ENCODE peak calls at places on chromosomes 7 and 10, in seven cellular contexts. One of them, this sample, is unnamed.

GRCh38 chr7:126370038-126370668 is 882.6 kb downstream of the GRM8 start:
- DNase-seq in NCI-H774: no peak
- DNase-seq in tibial nerve: no peak
- DNase-seq in T-helper 1 cell: no peak
- DNase-seq in neural crest cell: no peak
- DNase-seq in foreskin fibroblast: no peak
- DNase-seq in NCI-H1417: no peak
- DNase-seq in this sample: no peak

GRCh38 chr10:48302515-48303476 is 3.7 kb upstream of the MAPK8 start:
- DNase-seq in NCI-H774: no peak
- DNase-seq in tibial nerve: no peak
- DNase-seq in T-helper 1 cell: no peak
- DNase-seq in neural crest cell: no peak
- DNase-seq in foreskin fibroblast: no peak
- DNase-seq in NCI-H1417: no peak
- DNase-seq in this sample: no peak

GRCh38 chr10:47380341-47381215 is 3.5 kb downstream of the ZNF488 start:
- DNase-seq in NCI-H774: no peak
- DNase-seq in tibial nerve: no peak
- DNase-seq in T-helper 1 cell: no peak
- DNase-seq in neural crest cell: no peak
- DNase-seq in foreskin fibroblast: no peak
- DNase-seq in NCI-H1417: no peak
- DNase-seq in this sample: no peak

GRCh38 chr7:134613623-134614347 is 32.9 kb upstream of the BPGM start:
- DNase-seq in NCI-H774: no peak
- DNase-seq in tibial nerve: no peak
- DNase-seq in T-helper 1 cell: peak
- DNase-seq in neural crest cell: no peak
- DNase-seq in foreskin fibroblast: peak
- DNase-seq in NCI-H1417: no peak
- DNase-seq in this sample: no peak

GRCh38 chr10:88205842-88206446 is 342.5 kb downstream of the PTEN start:
- DNase-seq in NCI-H774: no peak
- DNase-seq in tibial nerve: no peak
- DNase-seq in T-helper 1 cell: no peak
- DNase-seq in neural crest cell: no peak
- DNase-seq in foreskin fibroblast: no peak
- DNase-seq in NCI-H1417: no peak
- DNase-seq in this sample: no peak

GRCh38 chr7:16526742-16527540 is at the start of gene LRRC72:
- DNase-seq in NCI-H774: no peak
- DNase-seq in tibial nerve: no peak
- DNase-seq in T-helper 1 cell: no peak
- DNase-seq in neural crest cell: no peak
- DNase-seq in foreskin fibroblast: no peak
- DNase-seq in NCI-H1417: no peak
- DNase-seq in this sample: no peak

GRCh38 chr10:89352039-89352597 is 24.3 kb downstream of the IFIT3 start:
- DNase-seq in NCI-H774: no peak
- DNase-seq in tibial nerve: no peak
- DNase-seq in T-helper 1 cell: no peak
- DNase-seq in neural crest cell: no peak
- DNase-seq in foreskin fibroblast: peak
- DNase-seq in NCI-H1417: no peak
- DNase-seq in this sample: no peak

GRCh38 chr7:44377681-44378421 is 52.5 kb upstream of the CAMK2B start:
- DNase-seq in NCI-H774: no peak
- DNase-seq in tibial nerve: no peak
- DNase-seq in T-helper 1 cell: no peak
- DNase-seq in neural crest cell: no peak
- DNase-seq in foreskin fibroblast: no peak
- DNase-seq in NCI-H1417: no peak
- DNase-seq in this sample: no peak

GRCh38 chr10:26805567-26806245 is 55.1 kb downstream of the ABI1 start:
- DNase-seq in NCI-H774: no peak
- DNase-seq in tibial nerve: no peak
- DNase-seq in T-helper 1 cell: no peak
- DNase-seq in neural crest cell: no peak
- DNase-seq in foreskin fibroblast: peak
- DNase-seq in NCI-H1417: no peak
- DNase-seq in this sample: no peak

GRCh38 chr10:71070741-71071140 is 141.6 kb upstream of the UNC5B start:
- DNase-seq in NCI-H774: no peak
- DNase-seq in tibial nerve: no peak
- DNase-seq in T-helper 1 cell: no peak
- DNase-seq in neural crest cell: no peak
- DNase-seq in foreskin fibroblast: no peak
- DNase-seq in NCI-H1417: no peak
- DNase-seq in this sample: no peak

GRCh38 chr10:125222515-125222914 is 62.2 kb upstream of the CTBP2 start:
- DNase-seq in NCI-H774: no peak
- DNase-seq in tibial nerve: no peak
- DNase-seq in T-helper 1 cell: no peak
- DNase-seq in neural crest cell: no peak
- DNase-seq in foreskin fibroblast: no peak
- DNase-seq in NCI-H1417: no peak
- DNase-seq in this sample: no peak

GRCh38 chr7:115940462-115941060 is 90.0 kb downstream of the TFEC start:
- DNase-seq in NCI-H774: no peak
- DNase-seq in tibial nerve: no peak
- DNase-seq in T-helper 1 cell: no peak
- DNase-seq in neural crest cell: no peak
- DNase-seq in foreskin fibroblast: peak
- DNase-seq in NCI-H1417: no peak
- DNase-seq in this sample: no peak

GRCh38 chr10:72316748-72317435 is 37.8 kb downstream of the DNAJB12 start:
- DNase-seq in NCI-H774: peak
- DNase-seq in tibial nerve: no peak
- DNase-seq in T-helper 1 cell: peak
- DNase-seq in neural crest cell: no peak
- DNase-seq in foreskin fibroblast: no peak
- DNase-seq in NCI-H1417: peak
- DNase-seq in this sample: no peak

GRCh38 chr7:4613855-4614548 is 68.1 kb upstream of the FOXK1 start:
- DNase-seq in NCI-H774: no peak
- DNase-seq in tibial nerve: no peak
- DNase-seq in T-helper 1 cell: no peak
- DNase-seq in neural crest cell: no peak
- DNase-seq in foreskin fibroblast: peak
- DNase-seq in NCI-H1417: no peak
- DNase-seq in this sample: no peak

GRCh38 chr7:115825736-115826135 is 204.8 kb downstream of the TFEC start:
- DNase-seq in NCI-H774: no peak
- DNase-seq in tibial nerve: no peak
- DNase-seq in T-helper 1 cell: no peak
- DNase-seq in neural crest cell: no peak
- DNase-seq in foreskin fibroblast: no peak
- DNase-seq in NCI-H1417: no peak
- DNase-seq in this sample: no peak

GRCh38 chr10:34776090-34776690 is 38.9 kb downstream of the PARD3 start:
- DNase-seq in NCI-H774: no peak
- DNase-seq in tibial nerve: no peak
- DNase-seq in T-helper 1 cell: no peak
- DNase-seq in neural crest cell: no peak
- DNase-seq in foreskin fibroblast: no peak
- DNase-seq in NCI-H1417: no peak
- DNase-seq in this sample: no peak

GRCh38 chr10:110733256-110733952 is 89.3 kb downstream of the RBM20 start:
- DNase-seq in NCI-H774: no peak
- DNase-seq in tibial nerve: no peak
- DNase-seq in T-helper 1 cell: no peak
- DNase-seq in neural crest cell: no peak
- DNase-seq in foreskin fibroblast: no peak
- DNase-seq in NCI-H1417: no peak
- DNase-seq in this sample: no peak

GRCh38 chr10:119428789-119429188 is 113.7 kb downstream of the RGS10 start:
- DNase-seq in NCI-H774: no peak
- DNase-seq in tibial nerve: no peak
- DNase-seq in T-helper 1 cell: no peak
- DNase-seq in neural crest cell: no peak
- DNase-seq in foreskin fibroblast: no peak
- DNase-seq in NCI-H1417: no peak
- DNase-seq in this sample: no peak

GRCh38 chr10:72375585-72375984 is 20.9 kb upstream of the DNAJB12 start:
- DNase-seq in NCI-H774: no peak
- DNase-seq in tibial nerve: no peak
- DNase-seq in T-helper 1 cell: no peak
- DNase-seq in neural crest cell: no peak
- DNase-seq in foreskin fibroblast: no peak
- DNase-seq in NCI-H1417: no peak
- DNase-seq in this sample: no peak

GRCh38 chr10:12710594-12711343 is 290.7 kb downstream of the CCDC3 start:
- DNase-seq in NCI-H774: peak
- DNase-seq in tibial nerve: peak
- DNase-seq in T-helper 1 cell: peak
- DNase-seq in neural crest cell: peak
- DNase-seq in foreskin fibroblast: peak
- DNase-seq in NCI-H1417: peak
- DNase-seq in this sample: peak

This sample was measured in neuronal stem cell.